ENCODE peak calls at places on chromosomes 12 and 14, in four cellular contexts. One of them, this sample, is unnamed.

GRCh38 chr12:74610711-74611110 is 73.1 kb downstream of the ATXN7L3B start:
- DNase-seq in fibroblast of pulmonary artery: no peak
- DNase-seq in epithelial cell of esophagus: no peak
- DNase-seq in adrenal gland: no peak
- DNase-seq in this sample: no peak

GRCh38 chr12:119008691-119009221 is 27.4 kb downstream of the SRRM4 start:
- DNase-seq in adrenal gland: no peak
- DNase-seq in epithelial cell of esophagus: no peak
- DNase-seq in fibroblast of pulmonary artery: no peak
- DNase-seq in this sample: no peak

GRCh38 chr12:25151476-25151875 is 43.5 kb downstream of the DNAI7 start:
- DNase-seq in epithelial cell of esophagus: peak; percentile 92
- DNase-seq in fibroblast of pulmonary artery: peak; percentile 96
- DNase-seq in adrenal gland: peak; percentile 38
- DNase-seq in this sample: peak; percentile 98

GRCh38 chr12:26058818-26059217 is 66.0 kb downstream of the BHLHE41 start:
- DNase-seq in epithelial cell of esophagus: no peak
- DNase-seq in fibroblast of pulmonary artery: no peak
- DNase-seq in adrenal gland: no peak
- DNase-seq in this sample: no peak

GRCh38 chr12:4855121-4855924 is 54.4 kb upstream of the KCNA1 start:
- DNase-seq in adrenal gland: peak; percentile 55
- DNase-seq in epithelial cell of esophagus: peak; percentile 77
- DNase-seq in fibroblast of pulmonary artery: peak; percentile 82
- DNase-seq in this sample: peak; percentile 84

GRCh38 chr12:54390668-54391551 is 6.4 kb upstream of the ZNF385A start:
- DNase-seq in adrenal gland: no peak
- DNase-seq in fibroblast of pulmonary artery: no peak
- DNase-seq in epithelial cell of esophagus: peak; percentile 82
- DNase-seq in this sample: peak; percentile 49

GRCh38 chr12:98721204-98721702 is 76.2 kb downstream of the APAF1 start:
- DNase-seq in adrenal gland: no peak
- DNase-seq in fibroblast of pulmonary artery: no peak
- DNase-seq in epithelial cell of esophagus: no peak
- DNase-seq in this sample: no peak

GRCh38 chr12:54404061-54405004 is 14.7 kb downstream of the ITGA5 start:
- DNase-seq in fibroblast of pulmonary artery: peak; percentile 76
- DNase-seq in epithelial cell of esophagus: peak; percentile 67
- DNase-seq in adrenal gland: no peak
- DNase-seq in this sample: peak; percentile 76

GRCh38 chr12:131097247-131098177 is 143.8 kb downstream of the ADGRD1 start:
- DNase-seq in fibroblast of pulmonary artery: no peak
- DNase-seq in adrenal gland: no peak
- DNase-seq in epithelial cell of esophagus: no peak
- DNase-seq in this sample: no peak

GRCh38 chr14:54815016-54815415 is 87.6 kb downstream of the GCH1 start:
- DNase-seq in adrenal gland: no peak
- DNase-seq in epithelial cell of esophagus: no peak
- DNase-seq in fibroblast of pulmonary artery: peak; percentile 77
- DNase-seq in this sample: no peak

GRCh38 chr14:85991156-85991555 is 461.2 kb downstream of the FLRT2 start:
- DNase-seq in adrenal gland: no peak
- DNase-seq in epithelial cell of esophagus: peak; percentile 12
- DNase-seq in fibroblast of pulmonary artery: no peak
- DNase-seq in this sample: peak; percentile 80

GRCh38 chr14:48052973-48053372 is 377.6 kb upstream of the MDGA2 start:
- DNase-seq in epithelial cell of esophagus: no peak
- DNase-seq in adrenal gland: no peak
- DNase-seq in fibroblast of pulmonary artery: no peak
- DNase-seq in this sample: no peak

GRCh38 chr14:105453847-105454246 is 20.8 kb upstream of the CRIP2 start:
- DNase-seq in epithelial cell of esophagus: no peak
- DNase-seq in fibroblast of pulmonary artery: no peak
- DNase-seq in adrenal gland: no peak
- DNase-seq in this sample: no peak

GRCh38 chr12:109934026-109934425 is 34.0 kb downstream of the TCHP start:
- DNase-seq in epithelial cell of esophagus: no peak
- DNase-seq in fibroblast of pulmonary artery: no peak
- DNase-seq in adrenal gland: no peak
- DNase-seq in this sample: no peak

GRCh38 chr12:95319694-95320331 is 102.2 kb downstream of the VEZT start:
- DNase-seq in adrenal gland: no peak
- DNase-seq in epithelial cell of esophagus: peak; percentile 38
- DNase-seq in fibroblast of pulmonary artery: no peak
- DNase-seq in this sample: peak; percentile 7

GRCh38 chr12:64739778-64740177 is 19.4 kb downstream of the GNS start:
- DNase-seq in adrenal gland: no peak
- DNase-seq in fibroblast of pulmonary artery: no peak
- DNase-seq in epithelial cell of esophagus: no peak
- DNase-seq in this sample: peak; percentile 74

GRCh38 chr12:117821480-117822175 is 147.2 kb downstream of the KSR2 start:
- DNase-seq in fibroblast of pulmonary artery: no peak
- DNase-seq in epithelial cell of esophagus: no peak
- DNase-seq in adrenal gland: no peak
- DNase-seq in this sample: no peak

GRCh38 chr14:55399183-55399582 is 12.4 kb downstream of the ATG14 start:
- DNase-seq in fibroblast of pulmonary artery: no peak
- DNase-seq in epithelial cell of esophagus: no peak
- DNase-seq in adrenal gland: no peak
- DNase-seq in this sample: no peak

DNA sequence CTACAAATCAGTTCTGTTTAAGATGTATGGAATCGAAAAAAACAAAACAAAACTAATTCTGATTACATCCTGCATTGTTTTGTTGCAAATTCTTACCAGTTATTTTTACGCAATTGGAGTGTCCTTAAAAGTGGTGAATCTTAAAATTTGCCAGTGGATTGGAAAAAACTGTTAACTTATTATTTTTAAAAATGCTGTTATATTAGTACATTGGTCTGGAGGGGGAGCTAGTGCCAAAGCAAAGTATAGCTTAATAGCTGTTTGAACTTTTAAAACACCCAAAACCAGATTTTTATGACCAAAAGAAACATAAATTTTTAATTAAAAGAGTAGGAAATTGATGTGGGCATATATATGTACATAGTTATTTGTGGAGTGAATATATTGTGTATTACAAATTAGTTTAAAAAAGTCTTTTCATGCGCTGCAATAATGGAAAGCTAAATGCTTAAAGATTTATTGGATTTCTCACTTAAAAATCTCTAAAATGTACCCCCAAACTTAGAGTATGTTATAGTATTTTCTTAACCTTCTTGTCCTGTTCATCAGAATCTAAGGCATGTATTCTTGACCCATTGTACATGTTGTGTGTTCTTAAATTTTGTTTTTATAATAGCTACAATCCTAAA is 2.5 kb downstream of the FUT8 start:
- DNase-seq in adrenal gland: no peak
- DNase-seq in fibroblast of pulmonary artery: peak; percentile 69
- DNase-seq in epithelial cell of esophagus: peak; percentile 38
- DNase-seq in this sample: peak; percentile 67
- TF ChIP-seq CTCF in adrenal gland: peak; percentile 41
- TF ChIP-seq CTCF in fibroblast of pulmonary artery: peak; percentile 57
- TF ChIP-seq CTCF in epithelial cell of esophagus: peak; percentile 50
- TF ChIP-seq CTCF in this sample: peak; percentile 41

DNA sequence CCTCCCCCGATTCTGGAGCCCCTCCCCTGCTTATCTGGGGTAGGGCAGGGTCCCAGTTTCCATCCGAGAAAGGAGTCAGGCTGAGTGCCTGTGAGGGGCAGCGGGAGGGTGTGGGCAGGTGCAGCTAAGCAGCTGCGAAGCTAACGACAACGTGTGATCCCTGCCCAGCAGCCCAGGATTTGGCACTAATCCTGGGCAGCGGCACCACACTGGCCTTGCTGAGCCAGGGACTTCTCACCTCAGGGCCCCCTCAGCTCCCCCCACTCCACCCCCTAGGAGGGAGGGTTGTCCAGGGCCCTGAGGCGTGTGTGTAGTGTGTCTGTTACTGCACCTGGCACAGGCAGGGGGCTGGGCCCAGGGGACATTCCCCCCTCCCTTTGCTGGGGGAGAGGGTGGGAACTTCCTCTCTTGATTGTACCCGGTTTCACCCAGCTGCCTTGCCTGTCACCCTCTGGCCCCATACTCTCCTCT is 1.8 kb downstream of the SMIM41 start:
- DNase-seq in epithelial cell of esophagus: no peak
- DNase-seq in adrenal gland: no peak
- DNase-seq in fibroblast of pulmonary artery: no peak
- DNase-seq in this sample: no peak
- H3K4me3 ChIP-seq in epithelial cell of esophagus: no peak overlapping the region
- H3K4me3 ChIP-seq in adrenal gland: no peak overlapping the region
- H3K4me3 ChIP-seq in fibroblast of pulmonary artery: no peak overlapping the region
- H3K4me3 ChIP-seq in this sample: no peak overlapping the region

DNA sequence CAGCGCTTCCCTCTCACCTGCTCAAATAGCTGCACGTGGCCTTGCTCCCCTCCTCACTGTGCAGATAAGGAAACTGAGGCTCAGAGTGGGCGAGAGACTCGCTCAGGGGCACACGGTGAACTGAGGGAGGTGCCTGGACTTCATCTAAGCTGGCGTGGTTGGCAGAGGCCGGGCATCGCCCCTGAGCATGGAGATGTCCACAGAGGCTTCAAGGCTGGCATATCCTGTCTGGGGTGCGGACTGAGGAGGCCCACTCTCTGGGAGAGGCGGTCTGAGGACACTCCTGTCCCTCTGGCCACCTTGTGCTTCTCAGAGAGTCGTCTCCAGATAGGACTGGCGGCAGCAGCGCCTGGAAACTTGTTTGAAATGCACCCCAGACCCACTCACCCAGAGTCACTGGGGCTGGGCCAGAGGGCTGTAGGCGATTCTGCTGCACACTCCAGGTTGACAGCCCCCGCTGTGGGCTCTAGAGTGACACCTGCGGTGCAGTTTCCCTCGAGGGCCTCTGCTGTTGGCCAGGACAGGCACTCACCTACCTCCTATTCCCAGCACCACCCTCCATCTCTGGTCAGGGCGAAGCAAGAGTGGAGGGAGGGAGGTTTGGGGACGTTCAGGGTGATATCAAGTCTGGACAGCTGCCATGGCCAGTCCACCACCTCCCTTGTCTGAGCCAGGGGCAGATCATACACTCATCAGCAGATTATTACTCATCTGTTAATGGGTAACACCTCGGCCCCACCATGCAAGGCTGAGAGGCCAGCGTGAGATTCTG is 11.2 kb upstream of the LBHD2 start:
- DNase-seq in epithelial cell of esophagus: peak; percentile 45
- DNase-seq in adrenal gland: peak; percentile 29
- DNase-seq in fibroblast of pulmonary artery: no peak
- DNase-seq in this sample: no peak
- TF ChIP-seq CTCF in epithelial cell of esophagus: no peak
- TF ChIP-seq CTCF in adrenal gland: no peak
- TF ChIP-seq CTCF in fibroblast of pulmonary artery: no peak
- TF ChIP-seq CTCF in this sample: no peak

DNA sequence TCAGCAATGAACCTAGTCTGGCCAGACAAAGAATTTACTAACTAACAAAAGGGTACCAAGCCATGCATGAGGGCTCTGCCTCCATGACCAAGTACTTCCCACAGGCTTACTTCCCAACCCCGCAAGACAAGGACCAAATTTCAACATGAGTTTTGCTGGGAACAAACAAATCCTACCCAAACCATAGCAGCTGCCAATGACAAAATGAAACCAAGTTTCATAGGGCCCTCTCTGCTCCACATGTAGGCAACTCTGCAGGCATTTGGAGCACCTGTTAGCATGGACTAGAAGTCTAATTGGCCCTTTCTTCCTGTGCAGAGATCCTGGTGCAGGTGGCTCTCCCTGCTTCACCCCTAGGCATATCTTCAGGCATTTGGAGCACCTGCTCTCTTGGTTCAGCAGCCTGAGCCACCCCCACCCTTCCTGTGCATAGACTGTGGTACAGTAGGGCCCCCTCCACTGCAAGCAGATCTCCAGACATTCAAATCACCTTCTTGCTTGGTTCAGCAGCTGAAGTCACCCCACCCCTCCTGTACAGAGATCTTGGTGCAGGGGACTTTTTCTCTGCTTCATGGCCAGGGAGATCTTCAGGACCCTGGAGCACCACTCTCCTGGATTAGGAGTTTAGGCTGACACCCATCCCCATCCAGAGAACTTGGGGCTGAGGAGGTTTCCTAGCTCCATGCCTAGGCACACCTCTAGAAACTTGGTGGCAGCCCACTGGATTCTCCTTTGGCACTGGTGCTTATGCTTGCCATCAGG is 308.7 kb downstream of the RPAP3 start:
- DNase-seq in fibroblast of pulmonary artery: no peak
- DNase-seq in epithelial cell of esophagus: no peak
- DNase-seq in adrenal gland: no peak
- DNase-seq in this sample: no peak
- H3K4me3 ChIP-seq in fibroblast of pulmonary artery: no peak overlapping the region
- H3K4me3 ChIP-seq in epithelial cell of esophagus: no peak overlapping the region
- H3K4me3 ChIP-seq in adrenal gland: no peak overlapping the region
- H3K4me3 ChIP-seq in this sample: no peak overlapping the region

This sample was measured in foreskin fibroblast.